ENCODE peak calls at places on chromosomes 7 and 10, in eight cellular contexts. E, X, Y, U, T, R, F and O are unnamed samples.

GRCh38 chr10:132706701-132707100 is 79.2 kb downstream of the NKX6-2 start:
- DNase-seq in E (no peak), X (peak), Y (no peak), U (no peak), T (no peak), R (no peak), F (peak), O (no peak)

GRCh38 chr10:32112055-32112454 is 55.8 kb upstream of the KIF5B start:
- DNase-seq in E (no peak), X (no peak), Y (peak), U (peak), T (no peak), R (no peak), F (no peak), O (peak)

GRCh38 chr10:1737222-1738061 is at the start of gene ADARB2:
- DNase-seq in E (peak), X (peak), Y (no peak), U (no peak), T (peak), R (no peak), F (no peak), O (no peak)

GRCh38 chr7:34723338-34723737 is 65.3 kb downstream of the NPSR1 start:
- DNase-seq in E (no peak), X (no peak), Y (no peak), U (no peak), T (no peak), R (no peak), F (no peak), O (no peak)

GRCh38 chr10:112562803-112563663 is 116.0 kb downstream of the VTI1A start:
- DNase-seq in E (no peak), X (no peak), Y (peak), U (no peak), T (no peak), R (no peak), F (no peak), O (no peak)

GRCh38 chr7:129926618-129927017 is 26.1 kb downstream of the UBE2H start:
- DNase-seq in E (no peak), X (no peak), Y (no peak), U (no peak), T (no peak), R (no peak), F (no peak), O (no peak)

GRCh38 chr10:97320480-97321031 is 1.5 kb downstream of the FRAT1 start:
- DNase-seq in E (peak), X (peak), Y (no peak), U (no peak), T (no peak), R (peak), F (peak), O (no peak)

GRCh38 chr7:5550831-5551230 is 127.2 kb upstream of the TNRC18 start:
- DNase-seq in E (no peak), X (no peak), Y (no peak), U (no peak), T (no peak), R (no peak), F (no peak), O (no peak)

GRCh38 chr7:133436014-133436428 is 183.1 kb downstream of the EXOC4 start:
- DNase-seq in E (no peak), X (no peak), Y (no peak), U (no peak), T (no peak), R (no peak), F (no peak), O (no peak)

GRCh38 chr7:152869041-152869676 is 109.6 kb downstream of the ACTR3B start:
- DNase-seq in E (no peak), X (no peak), Y (no peak), U (no peak), T (no peak), R (no peak), F (no peak), O (no peak)

GRCh38 chr7:158284121-158284520 is 303.5 kb downstream of the PTPRN2 start:
- DNase-seq in E (peak), X (no peak), Y (no peak), U (no peak), T (no peak), R (no peak), F (peak), O (peak)

GRCh38 chr7:13800694-13801448 is 188.6 kb downstream of the ETV1 start:
- DNase-seq in E (peak), X (no peak), Y (no peak), U (no peak), T (no peak), R (no peak), F (no peak), O (no peak)

GRCh38 chr7:34039033-34039432 is 133.7 kb downstream of the BMPER start:
- DNase-seq in E (no peak), X (no peak), Y (no peak), U (no peak), T (no peak), R (no peak), F (no peak), O (no peak)

GRCh38 chr10:96873086-96873485 is 41.0 kb downstream of the LCOR start:
- DNase-seq in E (no peak), X (no peak), Y (no peak), U (no peak), T (no peak), R (no peak), F (no peak), O (no peak)

GRCh38 chr10:69318087-69318996 is 40.0 kb downstream of the HK1 start:
- DNase-seq in E (peak), X (peak), Y (no peak), U (peak), T (peak), R (peak), F (peak), O (peak)

GRCh38 chr10:29067161-29067560 is 221.7 kb upstream of the LYZL1 start:
- DNase-seq in E (no peak), X (no peak), Y (no peak), U (no peak), T (no peak), R (no peak), F (no peak), O (no peak)

GRCh38 chr10:71857934-71858890 is 7.2 kb upstream of the PSAP start:
- DNase-seq in E (no peak), X (no peak), Y (no peak), U (no peak), T (no peak), R (no peak), F (peak), O (no peak)

GRCh38 chr7:39678935-39679690 is 55.7 kb downstream of the RALA start:
- DNase-seq in E (no peak), X (no peak), Y (no peak), U (no peak), T (no peak), R (no peak), F (no peak), O (no peak)

GRCh38 chr7:47331179-47331565 is 250.7 kb downstream of the TNS3 start:
- DNase-seq in E (no peak), X (no peak), Y (no peak), U (no peak), T (no peak), R (no peak), F (no peak), O (peak)

GRCh38 chr7:118580743-118581382 is 356.4 kb downstream of the ANKRD7 start:
- DNase-seq in E (no peak), X (no peak), Y (no peak), U (no peak), T (no peak), R (no peak), F (no peak), O (no peak)

GRCh38 chr10:97321032-97321806 is 2.1 kb downstream of the FRAT1 start:
- DNase-seq in E (no peak), X (peak), Y (no peak), U (no peak), T (no peak), R (peak), F (peak), O (no peak)

GRCh38 chr7:114660007-114660406 is 245.4 kb downstream of the FOXP2 start:
- DNase-seq in E (no peak), X (no peak), Y (no peak), U (no peak), T (no peak), R (no peak), F (no peak), O (no peak)

GRCh38 chr10:46527241-46527811 is 29.1 kb downstream of the GPRIN2 start:
- DNase-seq in E (peak), X (peak), Y (no peak), U (no peak), T (no peak), R (peak), F (peak), O (no peak)

GRCh38 chr7:16684935-16685334 is 39.0 kb downstream of the BZW2 start:
- DNase-seq in E (no peak), X (no peak), Y (no peak), U (no peak), T (no peak), R (no peak), F (no peak), O (no peak)

GRCh38 chr7:78095549-78095948 is 297.0 kb downstream of the PHTF2 start:
- DNase-seq in E (no peak), X (no peak), Y (no peak), U (no peak), T (no peak), R (no peak), F (no peak), O (no peak)

GRCh38 chr10:104033401-104033930 is 52.2 kb downstream of the COL17A1 start:
- DNase-seq in E (no peak), X (no peak), Y (no peak), U (no peak), T (no peak), R (no peak), F (no peak), O (no peak)

GRCh38 chr10:3873728-3874461 is 88.9 kb upstream of the KLF6 start:
- DNase-seq in E (no peak), X (no peak), Y (peak), U (peak), T (no peak), R (no peak), F (no peak), O (no peak)

GRCh38 chr10:132308588-132309451 is 1.1 kb upstream of the STK32C start:
- DNase-seq in E (no peak), X (no peak), Y (no peak), U (no peak), T (no peak), R (no peak), F (peak), O (no peak)

GRCh38 chr7:94060772-94061171 is 56.6 kb upstream of the BET1 start:
- DNase-seq in E (no peak), X (no peak), Y (no peak), U (no peak), T (no peak), R (no peak), F (no peak), O (no peak)

GRCh38 chr10:92627845-92628480 is 35.0 kb downstream of the KIF11 start:
- DNase-seq in E (no peak), X (no peak), Y (no peak), U (no peak), T (no peak), R (no peak), F (no peak), O (no peak)

GRCh38 chr7:32921896-32922295 is 30.3 kb upstream of the KBTBD2 start:
- DNase-seq in E (no peak), X (no peak), Y (no peak), U (no peak), T (no peak), R (no peak), F (no peak), O (no peak)

GRCh38 chr7:35286986-35287385 is 33.1 kb upstream of the TBX20 start:
- DNase-seq in E (no peak), X (no peak), Y (no peak), U (no peak), T (no peak), R (no peak), F (no peak), O (no peak)

GRCh38 chr7:123143206-123143605 is 56.6 kb downstream of the SLC13A1 start:
- DNase-seq in E (no peak), X (no peak), Y (no peak), U (no peak), T (no peak), R (no peak), F (no peak), O (no peak)

GRCh38 chr7:158473946-158474345 is 113.7 kb downstream of the PTPRN2 start:
- DNase-seq in E (no peak), X (peak), Y (no peak), U (no peak), T (no peak), R (no peak), F (no peak), O (no peak)

GRCh38 chr10:97648557-97649404 is 8.3 kb downstream of the PI4K2A start:
- DNase-seq in E (no peak), X (no peak), Y (peak), U (peak), T (no peak), R (no peak), F (no peak), O (no peak)

GRCh38 chr7:71278301-71278700 is 146.4 kb downstream of the GALNT17 start:
- DNase-seq in E (no peak), X (no peak), Y (no peak), U (no peak), T (no peak), R (no peak), F (no peak), O (peak)
- TF ChIP-seq POLR2AphosphoS5 in E (no peak), X (no peak), Y (no peak), U (no peak), T (peak), R (no peak), F (no peak), O (no peak)

GRCh38 chr10:58718596-58718995 is 205.9 kb downstream of the BICC1 start:
- DNase-seq in E (no peak), X (peak), Y (no peak), U (no peak), T (no peak), R (no peak), F (no peak), O (no peak)

GRCh38 chr10:58712136-58712535 is 199.5 kb downstream of the BICC1 start:
- DNase-seq in E (no peak), X (no peak), Y (no peak), U (no peak), T (no peak), R (no peak), F (no peak), O (no peak)

GRCh38 chr10:58712982-58713381 is 200.3 kb downstream of the BICC1 start:
- DNase-seq in E (no peak), X (no peak), Y (no peak), U (peak), T (no peak), R (no peak), F (no peak), O (no peak)

GRCh38 chr10:58715056-58715455 is 202.4 kb downstream of the BICC1 start:
- DNase-seq in E (no peak), X (no peak), Y (no peak), U (no peak), T (no peak), R (no peak), F (no peak), O (no peak)

GRCh38 chr10:58714436-58714835 is 201.8 kb downstream of the BICC1 start:
- DNase-seq in E (no peak), X (no peak), Y (no peak), U (no peak), T (no peak), R (no peak), F (no peak), O (no peak)
- TF ChIP-seq CTCF in E (no peak), X (no peak), Y (no peak), U (no peak), T (no peak), R (no peak), F (no peak), O (no peak)

DNA sequence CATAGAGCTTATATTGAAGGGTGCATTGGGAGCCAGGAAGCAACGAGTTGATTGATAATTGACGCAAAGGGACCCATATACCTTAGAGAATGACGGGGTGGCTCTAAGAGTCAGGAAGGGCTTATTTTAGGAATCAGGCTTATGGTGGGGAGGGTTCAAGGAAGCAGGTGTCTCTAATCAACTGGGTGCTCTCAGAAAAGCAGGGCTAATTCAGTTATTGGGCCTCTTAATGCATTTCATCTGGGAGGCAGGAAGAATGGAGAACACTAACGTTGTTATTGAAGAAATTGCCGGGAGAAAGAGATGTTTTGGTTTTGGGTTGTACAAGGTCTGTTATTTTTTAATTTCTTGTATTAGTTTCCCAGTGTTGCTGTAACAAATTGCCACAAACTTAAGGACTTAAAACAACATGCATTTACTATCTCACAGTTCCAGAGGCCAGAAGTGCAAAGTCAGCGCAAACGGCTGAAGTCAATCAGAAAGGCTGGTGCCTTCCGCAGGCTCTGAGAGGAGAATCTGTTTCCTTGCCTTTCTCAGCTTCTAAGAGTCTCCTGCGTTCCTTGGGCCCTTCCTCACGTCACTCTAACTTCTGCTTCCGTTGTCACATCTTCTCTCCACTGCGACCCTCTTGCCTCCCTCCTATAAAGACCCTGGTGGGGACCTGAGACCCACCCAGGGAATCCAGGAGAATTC is 328.4 kb upstream of the C7orf33 start:
- DNase-seq in E (no peak), X (no peak), Y (no peak), U (no peak), T (no peak), R (no peak), F (no peak), O (no peak)
- H3K4me3 ChIP-seq in E (peak), X (no peak), Y (no peak), U (no peak), T (no peak), R (no peak), F (no peak), O (peak)

GRCh38 chr7:44988718-44989117 is 9.9 kb upstream of the MYO1G start:
- DNase-seq in E (no peak), X (no peak), Y (no peak), U (no peak), T (no peak), R (no peak), F (peak), O (no peak)
- TF ChIP-seq POLR2AphosphoS5 in E (no peak), X (no peak), Y (no peak), U (no peak), T (no peak), R (no peak), F (no peak), O (no peak)

GRCh38 chr7:7352845-7353244 is 170.5 kb downstream of the C1GALT1 start:
- DNase-seq in E (no peak), X (no peak), Y (peak), U (no peak), T (no peak), R (no peak), F (no peak), O (no peak)
- TF ChIP-seq CTCF in E (no peak), X (no peak), Y (peak), U (no peak), T (no peak), R (no peak), F (no peak), O (no peak)

GRCh38 chr10:75326306-75326705 is 75.3 kb downstream of the ZNF503 start:
- DNase-seq in E (no peak), X (no peak), Y (no peak), U (no peak), T (no peak), R (no peak), F (no peak), O (no peak)
- H3K4me3 ChIP-seq in E (no peak), X (no peak), Y (no peak), U (no peak), T (no peak), R (no peak), F (no peak), O (no peak)

DNA sequence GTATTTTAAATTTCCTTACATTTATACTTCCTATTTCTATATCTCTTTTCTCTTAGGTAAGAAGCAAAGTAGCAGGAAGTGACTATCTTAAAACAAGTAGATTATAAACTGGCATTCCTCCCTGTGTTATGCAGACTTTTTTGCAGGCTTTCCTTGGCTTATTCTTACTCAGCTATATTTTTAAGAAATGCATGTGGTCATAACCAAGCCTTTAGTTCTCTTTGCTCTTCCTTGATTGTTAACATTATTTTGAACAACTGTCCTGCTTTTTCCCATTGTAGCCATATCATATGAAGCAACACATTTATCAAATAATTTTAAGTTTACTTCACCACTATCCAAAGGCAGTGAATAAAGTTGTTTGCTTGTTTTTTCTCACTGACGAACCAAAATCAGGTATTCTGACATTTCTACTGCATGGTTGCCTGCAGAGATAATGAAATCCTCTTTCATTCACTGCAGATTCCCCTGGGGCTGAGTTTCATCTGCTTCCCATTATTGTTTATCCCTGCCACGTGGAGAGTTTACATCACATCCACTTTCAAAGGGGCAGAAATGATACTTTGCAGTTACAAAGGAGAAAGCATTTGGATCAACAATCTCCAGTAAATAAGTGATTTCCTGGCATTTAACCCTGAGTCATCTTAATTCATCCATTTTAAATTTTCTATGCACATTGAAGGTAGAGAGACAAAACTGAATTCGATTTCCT is 389.9 kb upstream of the SEMA3C start:
- DNase-seq in E (no peak), X (no peak), Y (no peak), U (no peak), T (no peak), R (no peak), F (no peak), O (no peak)
- TF ChIP-seq POLR2AphosphoS5 in E (no peak), X (no peak), Y (no peak), U (no peak), T (no peak), R (no peak), F (no peak), O (no peak)